ENCODE peak calls at places on chromosomes 11 and 22, in four cellular contexts. S is AML-193, V is cardiac muscle cell, G is GM04504. I is an unnamed sample.

GRCh38 chr11:7348432-7349298 is 97.0 kb downstream of the SYT9 start:
- DNase-seq in V (peak), S (no peak), G (no peak), I (no peak)

GRCh38 chr11:88402192-88402715 is 64.7 kb upstream of the CTSC start:
- DNase-seq in G (peak), S (no peak), V (no peak), I (peak)

GRCh38 chr22:20438678-20439492 is 1.3 kb upstream of the SCARF2 start:
- DNase-seq in V (peak), S (no peak), G (no peak), I (no peak)

GRCh38 chr11:2222479-2222878 is 47.9 kb downstream of the ASCL2 start:
- DNase-seq in G (no peak), S (no peak), V (no peak), I (no peak)

GRCh38 chr11:80349986-80350385 is 909.2 kb upstream of the TENM4 start:
- DNase-seq in V (no peak), S (no peak), G (no peak), I (no peak)

GRCh38 chr11:86418929-86419328 is 44.2 kb downstream of the CCDC81 start:
- DNase-seq in V (no peak), G (no peak), S (no peak), I (no peak)

GRCh38 chr11:130427581-130428211 is 713 bp downstream of the ADAMTS8 start:
- DNase-seq in S (no peak), V (peak), G (no peak), I (no peak)

GRCh38 chr11:78253797-78254196 is 65.1 kb downstream of the USP35 start:
- DNase-seq in G (no peak), S (no peak), V (no peak), I (no peak)

GRCh38 chr11:14764899-14765527 is 121.4 kb downstream of the PDE3B start:
- DNase-seq in S (peak), V (no peak), G (no peak), I (peak)

GRCh38 chr11:103798029-103798428 is 238.4 kb upstream of the DDI1 start:
- DNase-seq in V (no peak), S (peak), G (peak), I (peak)

GRCh38 chr11:15651033-15651432 is 536.3 kb downstream of the INSC start:
- DNase-seq in G (no peak), V (no peak), S (no peak), I (no peak)

GRCh38 chr22:44449683-44450425 is 48.2 kb downstream of the RTL6 start:
- DNase-seq in S (no peak), V (no peak), G (no peak), I (no peak)

GRCh38 chr11:75585271-75585670 is 23.2 kb downstream of the SERPINH1 start:
- DNase-seq in V (no peak), S (no peak), G (no peak), I (no peak)

GRCh38 chr11:18490736-18491485 is 35.3 kb downstream of the LDHAL6A start:
- DNase-seq in V (no peak), G (no peak), S (no peak), I (no peak)

GRCh38 chr11:63022422-63022821 is 6.8 kb upstream of the SLC22A8 start:
- DNase-seq in V (no peak), G (no peak), S (no peak), I (no peak)

GRCh38 chr22:45502215-45503070 is at the start of gene FBLN1:
- DNase-seq in S (no peak), G (no peak), V (peak), I (no peak)

GRCh38 chr22:45072322-45072903 is 62.6 kb upstream of the PHF21B start:
- DNase-seq in V (no peak), S (no peak), G (peak), I (no peak)

GRCh38 chr11:6362185-6362867 is 27.9 kb upstream of the SMPD1 start:
- DNase-seq in S (no peak), V (peak), G (no peak), I (no peak)

GRCh38 chr11:34860034-34860433 is 56.1 kb downstream of the APIP start:
- DNase-seq in S (no peak), V (no peak), G (no peak), I (no peak)